ENCODE peak calls at places on chromosomes 3 and 15, in eight cellular contexts. W is iris pigment epithelial cell; Z is activated T-cell treated with anti-CD3 and anti-CD28 coated beads, Interleukin-2, amount 50 U/mL, for 4 hours; Y is effector memory CD4-positive, alpha-beta T cell; D is WTC11; M is germinal center; J is activated T-helper 1 cell treated with anti-CD3 and anti-CD28 coated beads, Interleukin-12 subunit alpha, Interleukin-12 subunit beta, Interleukin-2, Interleukin-4 antibody, amounts not matched to agents 30 ng/mL and 10 ng/mL and 1 ng/mL, durations not matched to agents 14 hours and 24 hours and 36 hours; Q is Peyer's patch. L is an unnamed sample.

GRCh38 chr15:63481105-63481810 is 23.1 kb upstream of the USP3 start:
- DNase-seq in M (no peak), D (no peak), J (no peak), W (no peak), Z (no peak), Q (no peak), Y (no peak), L (no peak)

GRCh38 chr15:38069001-38069400 is 134.6 kb downstream of the TMCO5A start:
- DNase-seq in W (peak; percentile 92), Z (no peak), J (peak; percentile 17), M (peak; percentile 66), Y (no peak), D (no peak), Q (no peak), L (no peak)

GRCh38 chr15:79193157-79193948 is 89.2 kb upstream of the ANKRD34C start:
- DNase-seq in D (no peak), M (no peak), Q (no peak), J (no peak), Z (no peak), Y (no peak), W (no peak), L (no peak)

GRCh38 chr3:59641169-59641914 is 591.5 kb upstream of the CFAP20DC start:
- DNase-seq in W (no peak), M (no peak), Y (no peak), D (no peak), Z (no peak), J (no peak), Q (no peak), L (no peak)

GRCh38 chr3:63753567-63753966 is 65.5 kb upstream of the C3orf49 start:
- DNase-seq in Z (no peak), M (no peak), Y (no peak), J (no peak), Q (no peak), D (no peak), W (peak; percentile 38), L (no peak)

GRCh38 chr3:120349819-120350125 is 618 bp upstream of the LRRC58 start:
- DNase-seq in J (no peak), W (no peak), Q (no peak), Y (no peak), Z (no peak), D (no peak), M (no peak), L (no peak)

GRCh38 chr3:72086051-72086711 is 301.2 kb upstream of the PROK2 start:
- DNase-seq in Z (no peak), Q (no peak), D (no peak), Y (no peak), W (peak; percentile 27), J (no peak), M (no peak), L (no peak)

GRCh38 chr3:133851266-133851906 is 44.3 kb downstream of the RAB6B start:
- DNase-seq in W (no peak), M (no peak), J (no peak), Q (no peak), D (no peak), Z (no peak), Y (no peak), L (no peak)

GRCh38 chr3:195441971-195442572 is 748 bp downstream of the ACAP2 start:
- DNase-seq in Y (peak; percentile 12), W (peak; percentile 31), D (peak; percentile 30), Z (peak; percentile 28), Q (peak; percentile 67), M (peak; percentile 81), J (peak; percentile 30), L (peak; percentile 24)

GRCh38 chr3:72195895-72196294 is 410.9 kb upstream of the PROK2 start:
- DNase-seq in J (no peak), D (no peak), Y (no peak), Q (no peak), M (no peak), Z (no peak), W (no peak), L (no peak)

GRCh38 chr3:49701388-49702077 is 12.2 kb downstream of the RNF123 start:
- DNase-seq in W (no peak), Y (no peak), J (no peak), Q (no peak), D (peak; percentile 85), Z (no peak), M (no peak), L (no peak)

GRCh38 chr3:177810162-177810623 is 612.9 kb upstream of the TBL1XR1 start:
- DNase-seq in Q (no peak), Z (no peak), J (no peak), D (no peak), W (peak; percentile 98), M (no peak), Y (no peak), L (no peak)

GRCh38 chr3:172152869-172153268 is 113.5 kb downstream of the FNDC3B start:
- DNase-seq in W (peak; percentile 82), M (no peak), J (no peak), D (no peak), Y (no peak), Z (no peak), Q (no peak), L (no peak)

GRCh38 chr3:40985195-40985594 is 214.1 kb upstream of the CTNNB1 start:
- DNase-seq in Y (no peak), D (no peak), Q (no peak), Z (no peak), J (no peak), M (no peak), W (peak; percentile 28), L (no peak)

GRCh38 chr3:122353215-122353614 is 28.2 kb downstream of the CSTA start:
- DNase-seq in M (no peak), D (no peak), J (no peak), Q (no peak), W (no peak), Y (no peak), Z (no peak), L (no peak)

GRCh38 chr3:29763115-29763514 is 482.2 kb downstream of the RBMS3 start:
- DNase-seq in W (peak; percentile 19), M (no peak), Q (no peak), Y (no peak), J (no peak), Z (no peak), D (no peak), L (no peak)

GRCh38 chr15:77974098-77974414 is 103.5 kb downstream of the TBC1D2B start:
- DNase-seq in W (peak; percentile 45), J (no peak), Y (no peak), D (no peak), Z (no peak), Q (no peak), M (no peak), L (no peak)

GRCh38 chr15:60781211-60781713 is 302.3 kb upstream of the ICE2 start:
- DNase-seq in W (no peak), D (no peak), Y (no peak), J (no peak), Q (no peak), Z (no peak), M (no peak), L (no peak)

GRCh38 chr3:157094751-157095480 is 65.0 kb downstream of the CCNL1 start:
- DNase-seq in Z (no peak), D (no peak), Y (no peak), W (peak; percentile 65), Q (no peak), J (no peak), M (no peak), L (no peak)

GRCh38 chr3:14169871-14170270 is 8.5 kb downstream of the XPC start:
- DNase-seq in M (no peak), Q (no peak), Z (no peak), J (no peak), D (no peak), W (peak; percentile 52), Y (no peak), L (no peak)

GRCh38 chr3:105119801-105120340 is 246.8 kb upstream of the ALCAM start:
- DNase-seq in M (no peak), Y (no peak), Z (no peak), D (no peak), J (no peak), W (peak; percentile 24), Q (no peak), L (no peak)

GRCh38 chr15:77851696-77852095 is 219.0 kb upstream of the LINGO1 start:
- DNase-seq in D (no peak), Q (peak; percentile 48), W (no peak), J (no peak), Z (no peak), Y (no peak), M (no peak), L (no peak)

GRCh38 chr3:143081844-143082778 is 37.5 kb upstream of the CHST2 start:
- DNase-seq in D (no peak), M (peak; percentile 62), W (no peak), J (no peak), Z (no peak), Q (no peak), Y (no peak), L (no peak)

GRCh38 chr15:85993116-85993515 is 86.6 kb upstream of the AGBL1 start:
- DNase-seq in Z (no peak), Q (no peak), Y (no peak), M (no peak), D (no peak), W (no peak), J (no peak), L (no peak)

GRCh38 chr3:17135696-17136095 is 250.9 kb downstream of the PLCL2 start:
- DNase-seq in Z (no peak), M (no peak), W (no peak), J (no peak), D (no peak), Q (no peak), Y (no peak), L (no peak)

GRCh38 chr3:179528786-179529185 is 33.9 kb upstream of the ACTL6A start:
- DNase-seq in Q (no peak), Y (no peak), D (no peak), M (no peak), W (peak; percentile 7), J (no peak), Z (no peak), L (no peak)